ENCODE peak calls at places on chromosomes 7 and 10, in nine cellular contexts. One of them, this sample, is unnamed.

GRCh38 chr10:86659721-86660438 is 5.5 kb downstream of the OPN4 start:
- DNase-seq in uterus: no peak
- DNase-seq in GM12865: no peak
- DNase-seq in psoas muscle: peak; percentile 44
- DNase-seq in foreskin fibroblast: no peak
- DNase-seq in dorsolateral prefrontal cortex: no peak
- DNase-seq in cardiac muscle cell: no peak
- DNase-seq in fibroblast of lung: no peak
- DNase-seq in endothelial cell: no peak
- DNase-seq in this sample: no peak

GRCh38 chr10:20767028-20767427 is 130.1 kb downstream of the NEBL start:
- DNase-seq in uterus: no peak
- DNase-seq in dorsolateral prefrontal cortex: no peak
- DNase-seq in fibroblast of lung: peak; percentile 78
- DNase-seq in endothelial cell: no peak
- DNase-seq in foreskin fibroblast: peak; percentile 16
- DNase-seq in cardiac muscle cell: peak; percentile 13
- DNase-seq in psoas muscle: no peak
- DNase-seq in GM12865: no peak
- DNase-seq in this sample: no peak

GRCh38 chr10:103497161-103497915 is 3.8 kb downstream of the NEURL1 start:
- DNase-seq in dorsolateral prefrontal cortex: no peak
- DNase-seq in uterus: no peak
- DNase-seq in psoas muscle: no peak
- DNase-seq in GM12865: no peak
- DNase-seq in cardiac muscle cell: no peak
- DNase-seq in foreskin fibroblast: no peak
- DNase-seq in fibroblast of lung: no peak
- DNase-seq in endothelial cell: no peak
- DNase-seq in this sample: no peak

GRCh38 chr7:117401293-117402002 is 25.8 kb downstream of the ASZ1 start:
- DNase-seq in psoas muscle: no peak
- DNase-seq in endothelial cell: peak; percentile 23
- DNase-seq in fibroblast of lung: no peak
- DNase-seq in cardiac muscle cell: peak; percentile 9
- DNase-seq in dorsolateral prefrontal cortex: no peak
- DNase-seq in GM12865: peak; percentile 24
- DNase-seq in uterus: no peak
- DNase-seq in foreskin fibroblast: no peak
- DNase-seq in this sample: no peak

GRCh38 chr7:125126376-125126775 is 196.8 kb upstream of the POT1 start:
- DNase-seq in foreskin fibroblast: no peak
- DNase-seq in GM12865: no peak
- DNase-seq in uterus: no peak
- DNase-seq in fibroblast of lung: peak; percentile 37
- DNase-seq in cardiac muscle cell: peak; percentile 40
- DNase-seq in psoas muscle: no peak
- DNase-seq in dorsolateral prefrontal cortex: no peak
- DNase-seq in endothelial cell: no peak
- DNase-seq in this sample: peak; percentile 24

GRCh38 chr10:43737003-43737402 is 88.3 kb upstream of the ZNF32 start:
- DNase-seq in uterus: no peak
- DNase-seq in foreskin fibroblast: no peak
- DNase-seq in GM12865: no peak
- DNase-seq in psoas muscle: no peak
- DNase-seq in dorsolateral prefrontal cortex: no peak
- DNase-seq in endothelial cell: no peak
- DNase-seq in fibroblast of lung: no peak
- DNase-seq in cardiac muscle cell: no peak
- DNase-seq in this sample: no peak

GRCh38 chr7:16171928-16172327 is 249.4 kb downstream of the CRPPA start:
- DNase-seq in dorsolateral prefrontal cortex: no peak
- DNase-seq in uterus: no peak
- DNase-seq in fibroblast of lung: peak; percentile 78
- DNase-seq in cardiac muscle cell: peak; percentile 86
- DNase-seq in GM12865: no peak
- DNase-seq in psoas muscle: no peak
- DNase-seq in foreskin fibroblast: no peak
- DNase-seq in endothelial cell: no peak
- DNase-seq in this sample: no peak

GRCh38 chr10:68180490-68180889 is 51.4 kb downstream of the ATOH7 start:
- DNase-seq in uterus: no peak
- DNase-seq in cardiac muscle cell: no peak
- DNase-seq in dorsolateral prefrontal cortex: no peak
- DNase-seq in psoas muscle: no peak
- DNase-seq in fibroblast of lung: no peak
- DNase-seq in endothelial cell: no peak
- DNase-seq in foreskin fibroblast: no peak
- DNase-seq in GM12865: no peak
- DNase-seq in this sample: no peak

GRCh38 chr7:19369182-19369581 is 224.0 kb upstream of the FERD3L start:
- DNase-seq in cardiac muscle cell: no peak
- DNase-seq in GM12865: no peak
- DNase-seq in fibroblast of lung: no peak
- DNase-seq in endothelial cell: no peak
- DNase-seq in psoas muscle: no peak
- DNase-seq in dorsolateral prefrontal cortex: no peak
- DNase-seq in foreskin fibroblast: no peak
- DNase-seq in uterus: no peak
- DNase-seq in this sample: no peak

GRCh38 chr7:116582806-116583444 is 58.1 kb downstream of the CAV1 start:
- DNase-seq in fibroblast of lung: peak; percentile 52
- DNase-seq in endothelial cell: no peak
- DNase-seq in uterus: peak; percentile 48
- DNase-seq in GM12865: peak; percentile 72
- DNase-seq in dorsolateral prefrontal cortex: no peak
- DNase-seq in psoas muscle: peak; percentile 56
- DNase-seq in cardiac muscle cell: peak; percentile 79
- DNase-seq in foreskin fibroblast: peak; percentile 84
- DNase-seq in this sample: no peak

DNA sequence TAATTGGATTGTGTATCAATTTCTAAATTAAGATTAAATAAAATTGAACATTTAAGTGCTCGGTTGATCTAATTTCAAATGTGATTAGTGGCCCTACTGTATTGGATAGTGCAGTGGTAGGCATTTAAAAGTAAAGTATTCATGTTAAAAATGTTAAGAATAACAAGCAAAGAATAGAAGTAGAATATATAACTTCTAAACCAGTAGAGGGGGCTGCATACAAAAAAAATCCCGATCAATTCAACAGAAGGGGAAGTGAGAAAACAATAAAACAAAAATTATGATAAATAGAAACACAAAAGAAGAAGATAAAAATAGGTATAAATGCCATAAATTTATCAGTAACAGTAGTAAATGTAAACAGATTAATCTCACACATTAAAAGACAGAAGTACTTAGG is 24.9 kb upstream of the WDFY4 start:
- DNase-seq in endothelial cell: no peak
- DNase-seq in dorsolateral prefrontal cortex: no peak
- DNase-seq in psoas muscle: no peak
- DNase-seq in fibroblast of lung: no peak
- DNase-seq in foreskin fibroblast: no peak
- DNase-seq in cardiac muscle cell: peak; percentile 16
- DNase-seq in GM12865: peak; percentile 44
- DNase-seq in uterus: no peak
- DNase-seq in this sample: no peak
- TF ChIP-seq CTCF in endothelial cell: peak; percentile 68
- TF ChIP-seq CTCF in dorsolateral prefrontal cortex: peak; percentile 44
- TF ChIP-seq CTCF in psoas muscle: no peak
- TF ChIP-seq CTCF in fibroblast of lung: peak; percentile 35
- TF ChIP-seq CTCF in foreskin fibroblast: peak; percentile 21
- TF ChIP-seq CTCF in cardiac muscle cell: peak; percentile 37
- TF ChIP-seq CTCF in GM12865: peak; percentile 22
- TF ChIP-seq CTCF in uterus: no peak
- TF ChIP-seq CTCF in this sample: peak; percentile 71

GRCh38 chr10:16809074-16809718 is 8.0 kb downstream of the RSU1 start:
- DNase-seq in GM12865: peak; percentile 69
- DNase-seq in endothelial cell: peak; percentile 66
- DNase-seq in psoas muscle: no peak
- DNase-seq in fibroblast of lung: peak; percentile 18
- DNase-seq in dorsolateral prefrontal cortex: peak; percentile 68
- DNase-seq in foreskin fibroblast: no peak
- DNase-seq in cardiac muscle cell: peak; percentile 68
- DNase-seq in uterus: peak; percentile 28
- DNase-seq in this sample: peak; percentile 60
- TF ChIP-seq CTCF in GM12865: peak; percentile 65
- TF ChIP-seq CTCF in endothelial cell: peak; percentile 57
- TF ChIP-seq CTCF in psoas muscle: peak; percentile 57
- TF ChIP-seq CTCF in fibroblast of lung: peak; percentile 62
- TF ChIP-seq CTCF in dorsolateral prefrontal cortex: peak; percentile 60
- TF ChIP-seq CTCF in foreskin fibroblast: peak; percentile 53
- TF ChIP-seq CTCF in cardiac muscle cell: peak; percentile 70
- TF ChIP-seq CTCF in uterus: no peak
- TF ChIP-seq CTCF in this sample: peak; percentile 52

GRCh38 chr10:91487914-91488577 is 77.9 kb downstream of the HECTD2 start:
- DNase-seq in uterus: no peak
- DNase-seq in dorsolateral prefrontal cortex: no peak
- DNase-seq in cardiac muscle cell: no peak
- DNase-seq in foreskin fibroblast: no peak
- DNase-seq in GM12865: no peak
- DNase-seq in endothelial cell: no peak
- DNase-seq in fibroblast of lung: no peak
- DNase-seq in psoas muscle: no peak
- DNase-seq in this sample: no peak

GRCh38 chr10:91495402-91495801 is 85.3 kb downstream of the HECTD2 start:
- DNase-seq in fibroblast of lung: no peak
- DNase-seq in cardiac muscle cell: no peak
- DNase-seq in GM12865: no peak
- DNase-seq in psoas muscle: no peak
- DNase-seq in foreskin fibroblast: no peak
- DNase-seq in dorsolateral prefrontal cortex: no peak
- DNase-seq in endothelial cell: no peak
- DNase-seq in uterus: no peak
- DNase-seq in this sample: no peak

DNA sequence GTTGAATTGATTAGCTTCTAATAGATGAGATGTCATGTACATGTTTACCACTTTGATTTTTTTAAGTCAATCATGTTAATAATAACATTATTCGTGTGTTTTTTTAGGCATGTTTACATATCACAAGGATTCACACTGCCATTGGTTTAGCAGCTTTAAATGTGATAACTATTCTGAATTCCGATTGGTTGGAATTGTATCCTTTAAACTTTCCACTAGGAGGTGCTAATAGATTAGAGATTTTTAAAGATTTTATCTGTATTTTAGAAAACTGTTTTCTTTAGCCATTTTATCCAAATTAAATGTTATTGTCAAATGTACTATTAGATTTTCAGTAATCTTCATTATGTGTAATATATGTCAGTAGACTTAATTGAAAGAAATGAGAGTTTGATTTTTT is 83.2 kb downstream of the HECTD2 start:
- DNase-seq in GM12865: peak; percentile 14
- DNase-seq in foreskin fibroblast: peak; percentile 18
- DNase-seq in dorsolateral prefrontal cortex: no peak
- DNase-seq in endothelial cell: no peak
- DNase-seq in uterus: no peak
- DNase-seq in cardiac muscle cell: peak; percentile 47
- DNase-seq in psoas muscle: no peak
- DNase-seq in fibroblast of lung: peak; percentile 53
- DNase-seq in this sample: no peak
- TF ChIP-seq CTCF in GM12865: no peak
- TF ChIP-seq CTCF in foreskin fibroblast: peak; percentile 23
- TF ChIP-seq CTCF in dorsolateral prefrontal cortex: peak; percentile 58
- TF ChIP-seq CTCF in endothelial cell: peak; percentile 30
- TF ChIP-seq CTCF in uterus: peak; percentile 63
- TF ChIP-seq CTCF in cardiac muscle cell: peak; percentile 30
- TF ChIP-seq CTCF in psoas muscle: peak; percentile 58
- TF ChIP-seq CTCF in fibroblast of lung: peak; percentile 18
- TF ChIP-seq CTCF in this sample: peak; percentile 50

DNA sequence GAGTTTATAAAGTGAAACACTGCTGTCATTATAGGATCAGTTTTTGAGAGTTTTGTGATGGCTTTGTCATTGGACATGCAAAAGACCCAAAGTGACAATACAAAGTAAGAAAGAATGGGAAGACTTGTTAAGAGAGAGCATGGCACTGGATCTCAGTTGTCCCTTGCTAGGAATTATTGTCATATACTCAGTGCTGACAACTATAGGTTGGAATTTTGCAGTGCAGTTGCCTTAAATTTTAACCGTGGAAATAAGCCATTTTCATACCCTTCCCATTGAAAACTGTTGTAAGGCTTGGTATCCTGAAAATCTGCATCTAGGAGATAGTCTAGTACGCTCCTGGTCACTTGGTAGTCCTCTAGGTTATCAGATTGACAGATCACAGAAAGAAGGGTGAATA is 1156.7 kb downstream of the GATA3 start:
- DNase-seq in cardiac muscle cell: peak; percentile 5
- DNase-seq in dorsolateral prefrontal cortex: no peak
- DNase-seq in fibroblast of lung: no peak
- DNase-seq in foreskin fibroblast: no peak
- DNase-seq in GM12865: no peak
- DNase-seq in psoas muscle: no peak
- DNase-seq in uterus: no peak
- DNase-seq in endothelial cell: no peak
- DNase-seq in this sample: no peak
- TF ChIP-seq CTCF in cardiac muscle cell: peak; percentile 39
- TF ChIP-seq CTCF in dorsolateral prefrontal cortex: no peak
- TF ChIP-seq CTCF in fibroblast of lung: peak; percentile 69
- TF ChIP-seq CTCF in foreskin fibroblast: peak; percentile 38
- TF ChIP-seq CTCF in GM12865: no peak
- TF ChIP-seq CTCF in psoas muscle: peak; percentile 9
- TF ChIP-seq CTCF in uterus: no peak
- TF ChIP-seq CTCF in endothelial cell: peak; percentile 32
- TF ChIP-seq CTCF in this sample: no peak